ENCODE peak calls at places on chromosome 21, in seven cellular contexts. One of them, this sample, is unnamed.

GRCh38 chr21:41233913-41234312 is 66.0 kb downstream of the BACE2 start:
- DNase-seq in lower leg skin: no peak
- DNase-seq in NCI-H2081: no peak
- DNase-seq in effector memory CD4-positive, alpha-beta T cell: no peak
- DNase-seq in AG10803: no peak
- DNase-seq in endothelial cell: no peak
- DNase-seq in MCF 10A: no peak
- DNase-seq in this sample: no peak

GRCh38 chr21:45363921-45364463 is 41.0 kb upstream of the COL18A1 start:
- DNase-seq in NCI-H2081: no peak
- DNase-seq in effector memory CD4-positive, alpha-beta T cell: no peak
- DNase-seq in lower leg skin: peak
- DNase-seq in AG10803: peak
- DNase-seq in MCF 10A: peak
- DNase-seq in endothelial cell: no peak
- DNase-seq in this sample: peak

GRCh38 chr21:44433791-44434567 is 21.3 kb upstream of the LRRC3 start:
- DNase-seq in effector memory CD4-positive, alpha-beta T cell: no peak
- DNase-seq in NCI-H2081: no peak
- DNase-seq in endothelial cell: no peak
- DNase-seq in MCF 10A: no peak
- DNase-seq in lower leg skin: no peak
- DNase-seq in AG10803: no peak
- DNase-seq in this sample: no peak

GRCh38 chr21:15682182-15682895 is 47.4 kb upstream of the USP25 start:
- DNase-seq in NCI-H2081: no peak
- DNase-seq in endothelial cell: no peak
- DNase-seq in MCF 10A: peak
- DNase-seq in effector memory CD4-positive, alpha-beta T cell: no peak
- DNase-seq in lower leg skin: no peak
- DNase-seq in AG10803: peak
- DNase-seq in this sample: peak

GRCh38 chr21:14815001-14815400 is 249.8 kb downstream of the NRIP1 start:
- DNase-seq in AG10803: peak
- DNase-seq in MCF 10A: no peak
- DNase-seq in effector memory CD4-positive, alpha-beta T cell: no peak
- DNase-seq in lower leg skin: no peak
- DNase-seq in NCI-H2081: no peak
- DNase-seq in endothelial cell: no peak
- DNase-seq in this sample: no peak

GRCh38 chr21:24025101-24025500 is 1582.2 kb downstream of the MRPL39 start:
- DNase-seq in effector memory CD4-positive, alpha-beta T cell: no peak
- DNase-seq in MCF 10A: no peak
- DNase-seq in NCI-H2081: no peak
- DNase-seq in endothelial cell: no peak
- DNase-seq in lower leg skin: no peak
- DNase-seq in AG10803: no peak
- DNase-seq in this sample: no peak

GRCh38 chr21:28971171-28971570 is 21.5 kb downstream of the LTN1 start:
- DNase-seq in MCF 10A: no peak
- DNase-seq in endothelial cell: no peak
- DNase-seq in lower leg skin: no peak
- DNase-seq in effector memory CD4-positive, alpha-beta T cell: no peak
- DNase-seq in NCI-H2081: no peak
- DNase-seq in AG10803: peak
- DNase-seq in this sample: peak

GRCh38 chr21:38597436-38597835 is 99.2 kb upstream of the ERG start:
- DNase-seq in MCF 10A: peak
- DNase-seq in effector memory CD4-positive, alpha-beta T cell: no peak
- DNase-seq in endothelial cell: no peak
- DNase-seq in AG10803: peak
- DNase-seq in lower leg skin: no peak
- DNase-seq in NCI-H2081: no peak
- DNase-seq in this sample: peak

GRCh38 chr21:14917762-14918161 is 147.0 kb downstream of the NRIP1 start:
- DNase-seq in lower leg skin: no peak
- DNase-seq in endothelial cell: no peak
- DNase-seq in AG10803: no peak
- DNase-seq in effector memory CD4-positive, alpha-beta T cell: no peak
- DNase-seq in NCI-H2081: no peak
- DNase-seq in MCF 10A: no peak
- DNase-seq in this sample: no peak

GRCh38 chr21:26794597-26795397 is 50.4 kb downstream of the ADAMTS1 start:
- DNase-seq in AG10803: no peak
- DNase-seq in MCF 10A: no peak
- DNase-seq in effector memory CD4-positive, alpha-beta T cell: no peak
- DNase-seq in NCI-H2081: no peak
- DNase-seq in endothelial cell: no peak
- DNase-seq in lower leg skin: no peak
- DNase-seq in this sample: no peak

GRCh38 chr21:42913461-42913860 is 12.0 kb downstream of the ERVH48-1 start:
- DNase-seq in AG10803: peak
- DNase-seq in lower leg skin: no peak
- DNase-seq in NCI-H2081: no peak
- DNase-seq in endothelial cell: no peak
- DNase-seq in MCF 10A: no peak
- DNase-seq in effector memory CD4-positive, alpha-beta T cell: no peak
- DNase-seq in this sample: no peak

GRCh38 chr21:41024341-41025056 is 143.5 kb upstream of the BACE2 start:
- DNase-seq in AG10803: no peak
- DNase-seq in lower leg skin: no peak
- DNase-seq in endothelial cell: no peak
- DNase-seq in effector memory CD4-positive, alpha-beta T cell: no peak
- DNase-seq in MCF 10A: no peak
- DNase-seq in NCI-H2081: no peak
- DNase-seq in this sample: no peak

GRCh38 chr21:46000731-46001641 is 19.4 kb downstream of the COL6A1 start:
- DNase-seq in MCF 10A: no peak
- DNase-seq in lower leg skin: peak
- DNase-seq in AG10803: no peak
- DNase-seq in endothelial cell: no peak
- DNase-seq in effector memory CD4-positive, alpha-beta T cell: no peak
- DNase-seq in NCI-H2081: no peak
- DNase-seq in this sample: no peak

GRCh38 chr21:42236693-42237092 is 17.8 kb downstream of the ABCG1 start:
- DNase-seq in lower leg skin: no peak
- DNase-seq in AG10803: no peak
- DNase-seq in NCI-H2081: no peak
- DNase-seq in endothelial cell: no peak
- DNase-seq in effector memory CD4-positive, alpha-beta T cell: no peak
- DNase-seq in MCF 10A: no peak
- DNase-seq in this sample: no peak

GRCh38 chr21:38848187-38848609 is 42.5 kb downstream of the ETS2 start:
- DNase-seq in lower leg skin: no peak
- DNase-seq in effector memory CD4-positive, alpha-beta T cell: no peak
- DNase-seq in MCF 10A: no peak
- DNase-seq in endothelial cell: no peak
- DNase-seq in AG10803: peak
- DNase-seq in NCI-H2081: no peak
- DNase-seq in this sample: no peak

GRCh38 chr21:43306391-43306790 is 120.5 kb downstream of the SIK1 start:
- DNase-seq in MCF 10A: no peak
- DNase-seq in lower leg skin: no peak
- DNase-seq in NCI-H2081: no peak
- DNase-seq in effector memory CD4-positive, alpha-beta T cell: no peak
- DNase-seq in AG10803: no peak
- DNase-seq in endothelial cell: no peak
- DNase-seq in this sample: no peak

GRCh38 chr21:25370311-25370744 is 237.0 kb downstream of the MRPL39 start:
- DNase-seq in AG10803: peak
- DNase-seq in MCF 10A: peak
- DNase-seq in endothelial cell: no peak
- DNase-seq in lower leg skin: no peak
- DNase-seq in effector memory CD4-positive, alpha-beta T cell: no peak
- DNase-seq in NCI-H2081: no peak
- DNase-seq in this sample: peak

GRCh38 chr21:25881524-25882376 is 147.0 kb downstream of the GABPA start:
- DNase-seq in AG10803: peak
- DNase-seq in NCI-H2081: peak
- DNase-seq in MCF 10A: peak
- DNase-seq in lower leg skin: peak
- DNase-seq in endothelial cell: peak
- DNase-seq in effector memory CD4-positive, alpha-beta T cell: peak
- DNase-seq in this sample: peak

This sample was measured in AG20443.